ENCODE peak calls at places on chromosomes 16 and 17, in five cellular contexts. J is HepG2, K is WTC11, Q is H1, M is GM12878. G is an unnamed sample.

GRCh38 chr16:27690604-27691003 is 140.7 kb downstream of the KATNIP start:
- DNase-seq in M (no peak), J (peak), Q (no peak), K (peak), G (peak)

GRCh38 chr17:37438141-37438540 is 31.5 kb downstream of the TADA2A start:
- DNase-seq in K (no peak), J (no peak), Q (no peak), M (no peak), G (no peak)

GRCh38 chr16:56932588-56933265 is 785 bp downstream of the HERPUD1 start:
- DNase-seq in J (peak), K (peak), M (no peak), Q (no peak), G (peak)

GRCh38 chr16:67663151-67663876 is 2.6 kb downstream of the PARD6A start:
- DNase-seq in J (no peak), K (peak), Q (no peak), M (no peak), G (no peak)

GRCh38 chr17:38960402-38960801 is 6.8 kb downstream of the FBXO47 start:
- DNase-seq in Q (no peak), M (no peak), J (no peak), K (no peak), G (no peak)

GRCh38 chr16:87927195-87927562 is 9.2 kb downstream of the CA5A start:
- DNase-seq in K (peak), Q (no peak), J (no peak), M (no peak), G (no peak)

GRCh38 chr17:82023447-82024241 is 539 bp downstream of the LRRC45 start:
- DNase-seq in M (no peak), Q (no peak), J (no peak), K (peak), G (no peak)

GRCh38 chr17:61017317-61018001 is 339.8 kb downstream of the BCAS3 start:
- DNase-seq in Q (no peak), K (no peak), J (no peak), M (no peak), G (no peak)

GRCh38 chr17:75650874-75651273 is 16.1 kb downstream of the RECQL5 start:
- DNase-seq in J (no peak), Q (no peak), K (no peak), M (no peak), G (no peak)

GRCh38 chr17:77616243-77616731 is 342.2 kb upstream of the TNRC6C start:
- DNase-seq in K (no peak), M (no peak), Q (no peak), J (no peak), G (no peak)

GRCh38 chr17:48024149-48025039 is 13.2 kb downstream of the COPZ2 start:
- DNase-seq in Q (no peak), J (no peak), M (no peak), K (peak), G (no peak)

GRCh38 chr17:6671431-6671830 is 19.9 kb downstream of the C17orf100 start:
- DNase-seq in M (no peak), Q (no peak), K (no peak), J (no peak), G (no peak)

GRCh38 chr17:29911641-29912177 is 18.3 kb downstream of the SSH2 start:
- DNase-seq in K (no peak), J (no peak), Q (no peak), M (no peak), G (no peak)

GRCh38 chr17:27345141-27345904 is 51.4 kb downstream of the WSB1 start:
- DNase-seq in Q (peak), J (no peak), M (no peak), K (peak), G (peak)

GRCh38 chr17:27343294-27343693 is 49.4 kb downstream of the WSB1 start:
- DNase-seq in Q (no peak), K (no peak), J (no peak), M (no peak), G (no peak)

GRCh38 chr17:27346228-27346899 is 52.5 kb downstream of the WSB1 start:
- DNase-seq in K (no peak), M (no peak), Q (no peak), J (no peak), G (no peak)

GRCh38 chr17:27342059-27342458 is 48.1 kb downstream of the WSB1 start:
- DNase-seq in K (no peak), Q (no peak), M (no peak), J (no peak), G (no peak)

DNA sequence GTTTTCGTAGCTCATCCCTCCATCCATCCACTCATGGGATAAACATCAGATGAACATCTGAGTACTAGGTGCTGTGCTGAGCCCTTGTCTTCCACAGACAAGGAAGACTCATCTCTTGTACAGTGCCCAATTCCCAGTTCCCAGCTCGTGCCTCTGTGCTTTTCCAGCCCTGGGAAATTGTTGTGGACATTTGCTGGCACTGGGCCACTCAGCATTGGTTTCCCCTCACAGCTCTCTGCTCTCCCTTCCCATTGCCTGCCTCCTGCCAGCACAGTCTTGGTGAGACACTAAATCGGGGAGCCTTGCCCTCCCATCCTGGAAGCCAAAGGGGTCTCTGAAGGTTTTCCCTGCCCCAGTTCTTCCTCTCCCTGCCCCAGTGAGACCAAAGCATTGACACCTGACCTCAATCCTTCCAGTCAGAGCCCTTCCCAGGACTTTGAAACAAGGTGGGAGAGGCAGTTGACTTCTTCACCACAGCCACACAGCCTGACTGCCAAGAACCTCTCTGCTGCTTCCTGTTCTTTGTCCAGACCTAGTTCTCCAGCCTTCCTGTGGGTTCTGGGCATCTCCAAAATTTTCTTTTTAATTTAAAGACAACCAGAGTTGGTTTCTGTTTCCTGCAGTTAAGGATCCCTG is 50.2 kb downstream of the WSB1 start:
- DNase-seq in J (no peak), M (no peak), K (no peak), Q (no peak), G (no peak)
- TF ChIP-seq ATF2 in J (no peak), M (no peak), K (no peak), Q (no peak), G (no peak)

GRCh38 chr17:50347894-50348291 is 2.0 kb downstream of the XYLT2 start:
- DNase-seq in M (no peak), J (no peak), K (no peak), Q (no peak), G (no peak)

GRCh38 chr17:50345443-50346312 is at the start of gene XYLT2:
- DNase-seq in Q (no peak), M (no peak), K (peak), J (peak), G (peak)

GRCh38 chr17:50347087-50347893 is 1.4 kb downstream of the XYLT2 start:
- DNase-seq in M (no peak), J (no peak), K (peak), Q (no peak), G (no peak)

GRCh38 chr17:50344712-50345380 is 1.1 kb upstream of the XYLT2 start:
- DNase-seq in K (no peak), J (no peak), M (no peak), Q (no peak), G (no peak)

GRCh38 chr17:50346313-50347086 is 574 bp downstream of the XYLT2 start:
- DNase-seq in M (no peak), K (peak), J (no peak), Q (no peak), G (peak)
- TF ChIP-seq ATF2 in M (no peak), K (no peak), J (no peak), Q (no peak), G (no peak)

DNA sequence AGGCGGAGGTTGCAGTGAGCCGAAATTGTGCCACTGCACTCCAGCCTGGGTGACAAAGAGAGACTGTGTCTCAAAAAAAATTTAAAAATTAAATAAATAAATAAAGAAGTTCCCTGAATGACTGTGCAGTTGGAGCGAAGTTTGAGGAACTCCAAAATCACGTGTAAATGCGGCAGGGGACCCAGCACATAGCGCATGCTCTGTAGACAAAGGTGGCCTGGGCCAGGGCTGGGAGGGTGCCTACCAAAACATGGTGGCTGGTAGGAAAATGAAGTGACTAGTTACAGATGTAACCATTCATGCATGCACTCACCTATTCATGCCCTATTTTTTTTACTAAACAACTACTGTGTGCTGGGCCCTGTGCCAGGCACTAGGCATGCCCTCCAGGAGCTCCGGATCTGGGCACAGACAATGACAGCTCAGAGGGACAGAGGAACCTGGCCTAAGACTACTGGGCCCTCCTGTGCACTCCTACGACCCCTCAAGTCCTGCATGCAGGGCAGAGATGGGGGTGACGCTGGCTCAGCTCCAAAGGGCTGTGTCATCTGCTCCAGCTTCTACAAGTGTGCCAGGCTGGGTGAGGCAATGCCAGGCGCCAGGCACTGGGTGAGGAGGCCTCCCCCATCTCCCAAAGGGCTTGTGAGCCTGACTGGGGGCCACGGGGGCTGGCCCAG is 65.3 kb downstream of the RMI2 start:
- DNase-seq in J (no peak), Q (no peak), K (no peak), M (no peak), G (no peak)
- TF ChIP-seq ATF2 in J (no peak), Q (no peak), K (no peak), M (no peak), G (no peak)

DNA sequence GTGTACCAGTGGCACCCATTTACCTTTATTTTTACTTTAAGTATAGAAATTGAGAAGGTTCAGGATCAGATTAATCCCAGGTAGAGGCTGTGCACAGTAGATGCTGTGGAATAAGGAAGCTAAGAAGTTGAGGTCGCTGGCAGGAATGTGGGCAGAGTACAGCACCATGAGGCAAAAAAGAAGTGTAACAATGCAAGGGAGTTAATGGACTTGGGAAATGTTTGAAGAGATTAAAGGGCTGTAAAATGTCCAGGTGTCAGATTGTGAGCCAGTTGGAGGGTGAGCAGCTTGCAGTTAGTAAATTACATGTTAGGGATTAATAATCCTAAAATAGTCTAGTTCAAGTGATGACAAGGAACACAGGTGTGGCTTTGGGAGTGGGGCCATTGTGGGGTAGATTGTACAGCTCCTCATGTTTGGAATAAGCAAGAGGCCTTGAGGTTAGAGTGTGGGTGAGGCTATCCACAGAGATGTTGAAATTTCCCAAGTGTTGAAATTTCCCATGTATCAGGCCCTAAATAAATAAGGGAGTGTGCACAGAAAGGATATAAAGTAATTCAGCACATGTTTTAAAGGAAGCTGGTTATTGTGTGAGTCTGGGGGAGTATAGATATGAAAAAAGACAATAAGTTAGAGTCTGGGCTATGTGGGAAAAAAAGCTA is 21.5 kb downstream of the TAT start:
- DNase-seq in M (no peak), Q (no peak), J (no peak), K (no peak), G (no peak)
- TF ChIP-seq ATF2 in M (no peak), Q (no peak), J (no peak), K (no peak), G (no peak)

DNA sequence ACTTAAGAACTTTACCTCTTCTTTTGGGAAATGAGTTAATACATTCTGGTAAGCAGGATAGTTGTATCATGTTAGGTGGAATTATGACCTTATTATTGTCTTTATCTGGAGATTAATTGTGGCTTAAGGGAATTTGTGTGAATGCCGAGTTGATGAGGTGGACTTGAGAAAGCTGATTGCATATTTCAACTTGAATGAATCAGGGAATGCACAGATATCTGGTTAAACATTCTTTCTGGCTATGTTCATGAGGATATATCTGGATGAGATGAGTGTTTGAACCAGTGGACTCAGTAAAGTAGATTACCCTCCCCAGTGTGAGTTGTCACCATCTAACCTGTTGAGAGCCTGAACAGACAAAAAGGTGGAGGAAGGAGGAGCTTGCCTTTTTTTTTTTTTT is 326.1 kb upstream of the GOT2 start:
- DNase-seq in K (no peak), Q (no peak), M (no peak), J (no peak), G (no peak)
- TF ChIP-seq ATF2 in K (no peak), Q (no peak), M (no peak), J (no peak), G (no peak)

DNA sequence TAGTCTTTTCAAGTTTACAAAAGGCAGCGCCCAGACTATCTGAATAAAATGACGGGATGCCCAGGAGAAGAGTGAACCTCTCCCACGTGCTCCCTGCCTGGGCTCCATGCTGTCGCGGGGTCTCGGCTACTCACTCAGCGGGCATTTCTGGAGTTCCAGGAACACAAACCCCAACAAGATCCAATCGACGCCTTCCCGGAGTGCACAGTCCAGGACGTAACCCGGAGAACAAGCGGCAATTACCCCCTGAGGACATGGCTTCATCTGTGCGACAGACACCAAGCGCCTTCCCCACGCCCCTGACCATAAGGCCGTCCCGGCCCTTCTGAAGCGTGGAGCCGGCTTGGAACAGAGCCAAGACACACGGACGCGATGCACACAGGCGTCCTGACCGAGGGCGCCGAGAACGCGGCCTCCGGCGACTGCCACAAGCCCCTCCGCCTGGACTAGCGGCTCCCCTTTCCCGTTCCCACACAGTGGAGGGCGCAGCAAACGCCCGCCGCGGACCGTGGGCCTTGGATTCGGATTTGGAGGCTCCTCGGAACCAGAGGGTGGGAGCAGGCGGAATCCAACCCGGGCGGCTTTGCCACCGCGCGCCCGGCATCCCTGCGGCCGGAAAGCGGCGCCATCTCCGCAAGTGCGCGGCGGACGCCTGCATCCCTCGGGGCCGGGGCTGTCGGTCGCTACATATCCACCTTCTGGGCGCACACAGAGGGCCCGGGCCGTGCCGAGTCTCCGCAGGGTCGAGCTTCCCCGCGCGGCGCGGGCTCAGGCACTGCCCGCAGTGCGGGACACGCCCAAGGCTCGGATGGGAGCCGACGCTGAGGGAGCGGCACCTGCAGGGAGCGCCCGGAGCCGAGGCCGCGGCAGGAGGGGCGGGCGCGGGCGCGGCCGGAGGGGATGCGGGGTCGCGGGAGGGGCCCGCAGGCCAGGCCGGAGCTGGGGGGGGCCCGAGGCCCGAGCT is 725 bp downstream of the ABCA3 start:
- DNase-seq in K (peak), J (peak), Q (no peak), M (no peak), G (peak)
- TF ChIP-seq ATF2 in K (no peak), J (no peak), Q (no peak), M (no peak), G (no peak)

DNA sequence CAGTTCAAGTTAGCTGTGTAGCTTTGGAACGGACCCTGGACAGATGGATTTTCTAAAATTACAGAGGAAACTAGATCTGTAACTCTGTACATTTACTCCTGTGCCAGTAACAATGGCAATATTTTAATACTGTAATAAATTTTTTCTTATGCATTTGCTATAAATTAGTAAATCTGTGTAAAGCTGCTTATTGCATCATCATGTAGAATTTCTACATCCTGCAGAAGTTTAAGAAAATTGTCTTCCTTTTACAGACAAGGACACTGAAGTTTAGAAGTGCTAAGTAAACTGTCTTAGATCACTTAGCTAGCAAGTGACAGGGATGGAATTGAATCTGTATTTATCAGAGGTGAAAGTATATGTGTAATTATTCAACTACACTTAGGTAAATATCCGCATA is 347.7 kb downstream of the WWOX start:
- DNase-seq in K (no peak), J (no peak), M (no peak), Q (no peak), G (no peak)
- TF ChIP-seq ATF2 in K (no peak), J (no peak), M (no peak), Q (no peak), G (no peak)